ENCODE peak calls at places on chromosomes 4 and X, in six cellular contexts. L is GM10248, Z is tibial nerve, I is A549, B is fibroblast of mammary gland, R is left lung. E is an unnamed sample.

GRCh38 chr4:53981573-53981972 is 82.8 kb downstream of the CHIC2 start:
- DNase-seq in L (no peak), Z (no peak), I (no peak), B (peak), R (no peak), E (no peak)

GRCh38 chr4:80070880-80071620 is 2.0 kb downstream of the ANTXR2 start:
- DNase-seq in L (no peak), Z (no peak), I (no peak), B (no peak), R (no peak), E (no peak)

GRCh38 chr4:184757810-184758209 is 23.9 kb upstream of the CENPU start:
- DNase-seq in L (no peak), Z (peak), I (no peak), B (peak), R (no peak), E (no peak)

GRCh38 chrX:49972313-49972712 is 49.9 kb downstream of the CLCN5 start:
- DNase-seq in L (no peak), Z (no peak), I (no peak), B (no peak), R (no peak), E (no peak)

GRCh38 chrX:727738-728621 is 97.4 kb downstream of the SHOX start:
- DNase-seq in L (no peak), Z (no peak), I (peak), B (no peak), R (no peak), E (no peak)

GRCh38 chr4:23235613-23236390 is 543.1 kb downstream of the GBA3 start:
- DNase-seq in L (no peak), Z (no peak), I (no peak), B (no peak), R (no peak), E (no peak)

GRCh38 chr4:154491341-154491679 is 289 bp downstream of the DCHS2 start:
- DNase-seq in L (peak), Z (no peak), I (peak), B (peak), R (no peak), E (peak)

GRCh38 chrX:107710617-107711391 is 64.8 kb downstream of the TSC22D3 start:
- DNase-seq in L (peak), Z (peak), I (peak), B (peak), R (no peak), E (peak)

GRCh38 chrX:137025930-137026329 is 7.9 kb downstream of the GPR101 start:
- DNase-seq in L (no peak), Z (no peak), I (no peak), B (no peak), R (no peak), E (no peak)

GRCh38 chr4:128570380-128570779 is 239.1 kb upstream of the JADE1 start:
- DNase-seq in L (no peak), Z (peak), I (peak), B (peak), R (peak), E (no peak)

GRCh38 chr4:95985051-95985450 is 145.2 kb downstream of the PDHA2 start:
- DNase-seq in L (no peak), Z (no peak), I (no peak), B (no peak), R (no peak), E (no peak)

GRCh38 chrX:1443496-1444075 is 9.1 kb downstream of the ASMTL start:
- DNase-seq in L (no peak), Z (peak), I (no peak), B (no peak), R (no peak), E (no peak)

GRCh38 chr4:105022811-105023667 is 123.6 kb upstream of the TET2 start:
- DNase-seq in L (no peak), Z (no peak), I (no peak), B (peak), R (peak), E (no peak)

GRCh38 chrX:19382500-19383145 is 38.9 kb downstream of the PDHA1 start:
- DNase-seq in L (peak), Z (peak), I (peak), B (peak), R (peak), E (peak)

GRCh38 chrX:145881175-145881867 is 63.7 kb downstream of the SLITRK2 start:
- DNase-seq in L (no peak), Z (no peak), I (no peak), B (no peak), R (no peak), E (no peak)

GRCh38 chr4:123653211-123653610 is 256.6 kb downstream of the SPRY1 start:
- DNase-seq in L (no peak), Z (no peak), I (no peak), B (no peak), R (no peak), E (no peak)

GRCh38 chr4:101584306-101584705 is 206.2 kb upstream of the BANK1 start:
- DNase-seq in L (no peak), Z (no peak), I (no peak), B (peak), R (no peak), E (no peak)

GRCh38 chr4:65450899-65451298 is 219.4 kb downstream of the EPHA5 start:
- DNase-seq in L (no peak), Z (no peak), I (no peak), B (no peak), R (no peak), E (no peak)

GRCh38 chrX:63128509-63128908 is 222.6 kb downstream of the SPIN4 start:
- DNase-seq in L (no peak), Z (no peak), I (peak), B (peak), R (no peak), E (peak)

GRCh38 chrX:150547511-150548115 is 20.8 kb upstream of the MTM1 start:
- DNase-seq in L (peak), Z (peak), I (peak), B (peak), R (peak), E (no peak)

GRCh38 chr4:140085062-140085622 is 68.8 kb downstream of the MAML3 start:
- DNase-seq in L (no peak), Z (no peak), I (peak), B (no peak), R (no peak), E (no peak)

GRCh38 chr4:153143527-153144348 is 60.5 kb upstream of the TRIM2 start:
- DNase-seq in L (no peak), Z (no peak), I (no peak), B (no peak), R (no peak), E (no peak)

GRCh38 chrX:25022499-25023325 is 6.9 kb upstream of the ARX start:
- DNase-seq in L (no peak), Z (no peak), I (no peak), B (no peak), R (no peak), E (no peak)

GRCh38 chr4:111675746-111676145 is 469.5 kb upstream of the FAM241A start:
- DNase-seq in L (no peak), Z (no peak), I (no peak), B (no peak), R (no peak), E (no peak)

GRCh38 chr4:680931-681645 is 6.7 kb downstream of the MYL5 start:
- DNase-seq in L (peak), Z (no peak), I (peak), B (peak), R (peak), E (peak)

GRCh38 chr4:59608466-59608865 is 1591.7 kb upstream of the ADGRL3 start:
- DNase-seq in L (no peak), Z (no peak), I (no peak), B (peak), R (no peak), E (no peak)

DNA sequence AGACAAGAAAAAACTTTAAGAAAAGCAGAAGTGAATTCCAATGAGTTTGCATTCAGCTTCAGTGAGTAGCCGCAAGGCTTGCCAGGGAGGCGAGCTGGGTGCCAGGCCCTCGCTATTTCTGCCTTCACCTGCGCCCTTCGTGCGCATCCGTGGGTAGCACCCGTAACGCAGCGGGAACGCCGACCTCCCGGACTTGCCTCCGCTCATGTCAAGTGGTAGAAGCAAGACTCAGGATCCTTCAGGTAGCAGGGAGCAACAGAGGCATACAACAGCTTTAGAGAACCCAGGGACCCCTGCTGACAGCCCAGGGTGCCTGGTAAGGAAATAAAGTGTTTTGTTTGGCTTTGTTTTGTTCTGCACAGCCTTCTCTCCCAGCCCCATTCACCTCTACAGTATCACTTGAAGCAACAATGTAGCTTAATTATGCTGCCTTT is 140.0 kb upstream of the BCOR start:
- DNase-seq in L (no peak), Z (no peak), I (no peak), B (no peak), R (no peak), E (no peak)
- TF ChIP-seq CTCF in L (no peak), Z (no peak), I (no peak), B (no peak), R (no peak), E (no peak)

GRCh38 chr4:145066063-145066501 is 31.9 kb downstream of the ANAPC10 start:
- DNase-seq in L (no peak), Z (no peak), I (peak), B (no peak), R (no peak), E (no peak)

GRCh38 chr4:145056325-145057130 is 41.5 kb downstream of the ANAPC10 start:
- DNase-seq in L (no peak), Z (no peak), I (no peak), B (no peak), R (no peak), E (no peak)

GRCh38 chr4:145058256-145058655 is 39.7 kb downstream of the ANAPC10 start:
- DNase-seq in L (no peak), Z (no peak), I (no peak), B (no peak), R (no peak), E (no peak)

GRCh38 chr4:145055533-145056257 is 42.3 kb downstream of the ANAPC10 start:
- DNase-seq in L (no peak), Z (no peak), I (no peak), B (no peak), R (no peak), E (no peak)

GRCh38 chr4:145061325-145061920 is 36.6 kb downstream of the ANAPC10 start:
- DNase-seq in L (peak), Z (no peak), I (peak), B (peak), R (no peak), E (no peak)
- TF ChIP-seq CTCF in L (peak), Z (peak), I (peak), B (peak), R (peak), E (peak)

GRCh38 chrX:17939724-17940123 is 78.6 kb upstream of the RAI2 start:
- DNase-seq in L (no peak), Z (no peak), I (no peak), B (no peak), R (no peak), E (no peak)

DNA sequence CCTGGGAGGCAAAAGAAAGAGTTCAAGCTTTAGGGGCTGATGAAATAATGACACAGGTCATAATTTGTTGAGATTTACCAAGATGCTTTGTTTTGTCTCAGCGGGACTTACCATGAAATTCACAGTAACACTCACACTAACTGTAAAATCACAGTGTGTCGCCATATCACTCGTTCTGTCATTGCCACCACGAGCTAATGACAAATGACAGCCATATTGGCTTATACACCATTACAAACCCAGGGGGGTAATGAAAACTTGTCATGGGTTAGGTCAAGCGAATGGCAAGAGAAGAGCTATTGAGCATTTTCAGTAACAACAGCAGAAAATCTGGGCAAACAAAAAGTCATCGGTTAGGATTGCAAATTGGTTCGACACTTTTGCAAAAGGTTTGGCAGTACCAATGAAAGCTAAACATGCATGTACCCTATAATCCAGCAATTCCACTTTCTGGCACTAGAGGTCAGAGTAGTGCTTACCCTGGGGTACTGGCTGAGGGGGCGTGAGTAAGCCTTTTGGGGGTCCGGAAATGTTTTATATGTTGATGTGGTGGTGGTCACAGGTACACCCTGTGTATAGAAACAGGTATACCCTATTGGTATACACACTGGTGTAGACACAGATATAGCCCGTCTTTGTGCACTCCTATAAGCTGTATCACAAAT is 83.9 kb upstream of the RAI2 start:
- DNase-seq in L (peak), Z (peak), I (peak), B (peak), R (no peak), E (peak)
- TF ChIP-seq CTCF in L (peak), Z (no peak), I (peak), B (peak), R (peak), E (peak)

GRCh38 chrX:110145854-110146253 is 142.9 kb downstream of the TMEM164 start:
- DNase-seq in L (peak), Z (no peak), I (peak), B (peak), R (no peak), E (peak)
- TF ChIP-seq CTCF in L (peak), Z (peak), I (peak), B (peak), R (peak), E (peak)

GRCh38 chr4:41496980-41497379 is 41.0 kb upstream of the LIMCH1 start:
- DNase-seq in L (no peak), Z (no peak), I (no peak), B (no peak), R (no peak), E (no peak)
- TF ChIP-seq CTCF in L (no peak), Z (no peak), I (no peak), B (no peak), R (no peak), E (no peak)